ENCODE peak calls at places on chromosome 9, in eight cellular contexts. One of them, this sample, is unnamed.

GRCh38 chr9:16289639-16290038 is 580.8 kb downstream of the BNC2 start:
- DNase-seq in mesothelial cell of epicardium: no peak
- DNase-seq in SK-N-DZ: no peak
- DNase-seq in bronchial epithelial cell: no peak
- DNase-seq in stomach: no peak
- DNase-seq in frontal cortex: no peak
- DNase-seq in neural crest cell: no peak
- DNase-seq in aorta: peak; percentile 54
- DNase-seq in this sample: no peak

GRCh38 chr9:15965246-15965745 is 412.5 kb downstream of the CCDC171 start:
- DNase-seq in mesothelial cell of epicardium: no peak
- DNase-seq in SK-N-DZ: no peak
- DNase-seq in bronchial epithelial cell: no peak
- DNase-seq in stomach: no peak
- DNase-seq in frontal cortex: no peak
- DNase-seq in neural crest cell: no peak
- DNase-seq in aorta: no peak
- DNase-seq in this sample: no peak

GRCh38 chr9:122084276-122084675 is 8.8 kb downstream of the TTLL11 start:
- DNase-seq in mesothelial cell of epicardium: no peak
- DNase-seq in SK-N-DZ: peak; percentile 87
- DNase-seq in bronchial epithelial cell: no peak
- DNase-seq in stomach: no peak
- DNase-seq in frontal cortex: no peak
- DNase-seq in neural crest cell: no peak
- DNase-seq in aorta: no peak
- DNase-seq in this sample: no peak

GRCh38 chr9:128001411-128002298 is 20.9 kb upstream of the EEIG1 start:
- DNase-seq in mesothelial cell of epicardium: no peak
- DNase-seq in SK-N-DZ: peak; percentile 66
- DNase-seq in bronchial epithelial cell: peak; percentile 47
- DNase-seq in stomach: peak; percentile 72
- DNase-seq in frontal cortex: no peak
- DNase-seq in neural crest cell: no peak
- DNase-seq in aorta: peak; percentile 61
- DNase-seq in this sample: no peak

GRCh38 chr9:132543960-132544359 is 38.4 kb upstream of the BARHL1 start:
- DNase-seq in mesothelial cell of epicardium: no peak
- DNase-seq in SK-N-DZ: peak; percentile 49
- DNase-seq in bronchial epithelial cell: no peak
- DNase-seq in stomach: no peak
- DNase-seq in frontal cortex: no peak
- DNase-seq in neural crest cell: no peak
- DNase-seq in aorta: no peak
- DNase-seq in this sample: no peak

GRCh38 chr9:96550659-96551058 is 69.0 kb downstream of the CDC14B start:
- DNase-seq in mesothelial cell of epicardium: no peak
- DNase-seq in SK-N-DZ: no peak
- DNase-seq in bronchial epithelial cell: peak; percentile 16
- DNase-seq in stomach: no peak
- DNase-seq in frontal cortex: no peak
- DNase-seq in neural crest cell: no peak
- DNase-seq in aorta: no peak
- DNase-seq in this sample: no peak

GRCh38 chr9:438961-439768 is 224.5 kb downstream of the DOCK8 start:
- DNase-seq in mesothelial cell of epicardium: no peak
- DNase-seq in SK-N-DZ: no peak
- DNase-seq in bronchial epithelial cell: peak; percentile 55
- DNase-seq in stomach: no peak
- DNase-seq in frontal cortex: no peak
- DNase-seq in neural crest cell: no peak
- DNase-seq in aorta: peak; percentile 51
- DNase-seq in this sample: no peak

GRCh38 chr9:113231701-113232100 is 10.4 kb downstream of the SLC31A1 start:
- DNase-seq in mesothelial cell of epicardium: no peak
- DNase-seq in SK-N-DZ: no peak
- DNase-seq in bronchial epithelial cell: no peak
- DNase-seq in stomach: no peak
- DNase-seq in frontal cortex: no peak
- DNase-seq in neural crest cell: no peak
- DNase-seq in aorta: no peak
- DNase-seq in this sample: no peak

GRCh38 chr9:121770415-121771273 is 119.2 kb downstream of the DAB2IP start:
- DNase-seq in mesothelial cell of epicardium: no peak
- DNase-seq in SK-N-DZ: no peak
- DNase-seq in bronchial epithelial cell: peak; percentile 42
- DNase-seq in stomach: no peak
- DNase-seq in frontal cortex: no peak
- DNase-seq in neural crest cell: no peak
- DNase-seq in aorta: peak; percentile 42
- DNase-seq in this sample: no peak

GRCh38 chr9:76646249-76646648 is 118.0 kb upstream of the PCA3 start:
- DNase-seq in mesothelial cell of epicardium: no peak
- DNase-seq in SK-N-DZ: no peak
- DNase-seq in bronchial epithelial cell: no peak
- DNase-seq in stomach: no peak
- DNase-seq in frontal cortex: no peak
- DNase-seq in neural crest cell: no peak
- DNase-seq in aorta: no peak
- DNase-seq in this sample: no peak

GRCh38 chr9:95854386-95855015 is 21.0 kb upstream of the ERCC6L2 start:
- DNase-seq in mesothelial cell of epicardium: no peak
- DNase-seq in SK-N-DZ: no peak
- DNase-seq in bronchial epithelial cell: peak; percentile 55
- DNase-seq in stomach: no peak
- DNase-seq in frontal cortex: no peak
- DNase-seq in neural crest cell: no peak
- DNase-seq in aorta: no peak
- DNase-seq in this sample: no peak

GRCh38 chr9:33926746-33927485 is 110.0 kb downstream of the UBE2R2 start:
- DNase-seq in mesothelial cell of epicardium: no peak
- DNase-seq in SK-N-DZ: no peak
- DNase-seq in bronchial epithelial cell: no peak
- DNase-seq in stomach: no peak
- DNase-seq in frontal cortex: no peak
- DNase-seq in neural crest cell: no peak
- DNase-seq in aorta: no peak
- DNase-seq in this sample: no peak

GRCh38 chr9:136629879-136630661 is 32.6 kb upstream of the EGFL7 start:
- DNase-seq in mesothelial cell of epicardium: peak; percentile 60
- DNase-seq in SK-N-DZ: peak; percentile 38
- DNase-seq in bronchial epithelial cell: no peak
- DNase-seq in stomach: peak; percentile 74
- DNase-seq in frontal cortex: no peak
- DNase-seq in neural crest cell: peak; percentile 78
- DNase-seq in aorta: peak; percentile 71
- DNase-seq in this sample: peak; percentile 86

GRCh38 chr9:88954073-88954472 is 37.2 kb upstream of the S1PR3 start:
- DNase-seq in mesothelial cell of epicardium: no peak
- DNase-seq in SK-N-DZ: no peak
- DNase-seq in bronchial epithelial cell: peak; percentile 41
- DNase-seq in stomach: no peak
- DNase-seq in frontal cortex: no peak
- DNase-seq in neural crest cell: no peak
- DNase-seq in aorta: no peak
- DNase-seq in this sample: no peak

GRCh38 chr9:87787735-87788134 is 61.8 kb downstream of the CTSL start:
- DNase-seq in mesothelial cell of epicardium: no peak
- DNase-seq in SK-N-DZ: no peak
- DNase-seq in bronchial epithelial cell: peak; percentile 26
- DNase-seq in stomach: no peak
- DNase-seq in frontal cortex: no peak
- DNase-seq in neural crest cell: no peak
- DNase-seq in aorta: no peak
- DNase-seq in this sample: no peak

GRCh38 chr9:129671065-129671464 is 5.6 kb downstream of the PRRX2 start:
- DNase-seq in mesothelial cell of epicardium: no peak
- DNase-seq in SK-N-DZ: no peak
- DNase-seq in bronchial epithelial cell: no peak
- DNase-seq in stomach: no peak
- DNase-seq in frontal cortex: no peak
- DNase-seq in neural crest cell: no peak
- DNase-seq in aorta: no peak
- DNase-seq in this sample: peak; percentile 54

GRCh38 chr9:122988919-122989614 is 44.4 kb upstream of the GPR21 start:
- DNase-seq in mesothelial cell of epicardium: no peak
- DNase-seq in SK-N-DZ: no peak
- DNase-seq in bronchial epithelial cell: no peak
- DNase-seq in stomach: no peak
- DNase-seq in frontal cortex: no peak
- DNase-seq in neural crest cell: no peak
- DNase-seq in aorta: no peak
- DNase-seq in this sample: no peak

GRCh38 chr9:130476151-130476730 is 31.5 kb downstream of the ASS1 start:
- DNase-seq in mesothelial cell of epicardium: no peak
- DNase-seq in SK-N-DZ: no peak
- DNase-seq in bronchial epithelial cell: no peak
- DNase-seq in stomach: no peak
- DNase-seq in frontal cortex: no peak
- DNase-seq in neural crest cell: no peak
- DNase-seq in aorta: no peak
- DNase-seq in this sample: no peak

GRCh38 chr9:131320031-131320685 is 30.6 kb downstream of the PLPP7 start:
- DNase-seq in mesothelial cell of epicardium: peak; percentile 13
- DNase-seq in SK-N-DZ: no peak
- DNase-seq in bronchial epithelial cell: no peak
- DNase-seq in stomach: no peak
- DNase-seq in frontal cortex: no peak
- DNase-seq in neural crest cell: no peak
- DNase-seq in aorta: no peak
- DNase-seq in this sample: peak; percentile 60

GRCh38 chr9:72592501-72593403 is 71.3 kb downstream of the TMC1 start:
- DNase-seq in mesothelial cell of epicardium: no peak
- DNase-seq in SK-N-DZ: peak; percentile 32
- DNase-seq in bronchial epithelial cell: peak; percentile 68
- DNase-seq in stomach: no peak
- DNase-seq in frontal cortex: peak; percentile 9
- DNase-seq in neural crest cell: peak; percentile 9
- DNase-seq in aorta: no peak
- DNase-seq in this sample: no peak

GRCh38 chr9:86649913-86650312 is 295.7 kb upstream of the TUT7 start:
- DNase-seq in mesothelial cell of epicardium: no peak
- DNase-seq in SK-N-DZ: no peak
- DNase-seq in bronchial epithelial cell: no peak
- DNase-seq in stomach: no peak
- DNase-seq in frontal cortex: no peak
- DNase-seq in neural crest cell: no peak
- DNase-seq in aorta: no peak
- DNase-seq in this sample: no peak

GRCh38 chr9:36149197-36149596 is 12.7 kb downstream of the GLIPR2 start:
- DNase-seq in mesothelial cell of epicardium: no peak
- DNase-seq in SK-N-DZ: no peak
- DNase-seq in bronchial epithelial cell: no peak
- DNase-seq in stomach: no peak
- DNase-seq in frontal cortex: no peak
- DNase-seq in neural crest cell: no peak
- DNase-seq in aorta: no peak
- DNase-seq in this sample: no peak

GRCh38 chr9:35195683-35196082 is 33.9 kb downstream of the UNC13B start:
- DNase-seq in mesothelial cell of epicardium: no peak
- DNase-seq in SK-N-DZ: no peak
- DNase-seq in bronchial epithelial cell: no peak
- DNase-seq in stomach: no peak
- DNase-seq in frontal cortex: no peak
- DNase-seq in neural crest cell: no peak
- DNase-seq in aorta: no peak
- DNase-seq in this sample: no peak

GRCh38 chr9:98311541-98311940 is 56.1 kb upstream of the TBC1D2 start:
- DNase-seq in mesothelial cell of epicardium: no peak
- DNase-seq in SK-N-DZ: no peak
- DNase-seq in bronchial epithelial cell: no peak
- DNase-seq in stomach: no peak
- DNase-seq in frontal cortex: no peak
- DNase-seq in neural crest cell: no peak
- DNase-seq in aorta: no peak
- DNase-seq in this sample: no peak

GRCh38 chr9:101027246-101027645 is 1.3 kb upstream of the PLPPR1 start:
- DNase-seq in mesothelial cell of epicardium: no peak
- DNase-seq in SK-N-DZ: no peak
- DNase-seq in bronchial epithelial cell: no peak
- DNase-seq in stomach: no peak
- DNase-seq in frontal cortex: no peak
- DNase-seq in neural crest cell: no peak
- DNase-seq in aorta: no peak
- DNase-seq in this sample: no peak

GRCh38 chr9:31808770-31809169 is 575.7 kb upstream of the ACO1 start:
- DNase-seq in mesothelial cell of epicardium: no peak
- DNase-seq in SK-N-DZ: no peak
- DNase-seq in bronchial epithelial cell: no peak
- DNase-seq in stomach: no peak
- DNase-seq in frontal cortex: no peak
- DNase-seq in neural crest cell: no peak
- DNase-seq in aorta: no peak
- DNase-seq in this sample: no peak

GRCh38 chr9:130186839-130187522 is 14.8 kb downstream of the NCS1 start:
- DNase-seq in mesothelial cell of epicardium: no peak
- DNase-seq in SK-N-DZ: peak; percentile 37
- DNase-seq in bronchial epithelial cell: peak; percentile 73
- DNase-seq in stomach: peak; percentile 56
- DNase-seq in frontal cortex: no peak
- DNase-seq in neural crest cell: no peak
- DNase-seq in aorta: peak; percentile 80
- DNase-seq in this sample: no peak

GRCh38 chr9:135830496-135830895 is 76.8 kb downstream of the CAMSAP1 start:
- DNase-seq in mesothelial cell of epicardium: no peak
- DNase-seq in SK-N-DZ: no peak
- DNase-seq in bronchial epithelial cell: no peak
- DNase-seq in stomach: no peak
- DNase-seq in frontal cortex: no peak
- DNase-seq in neural crest cell: no peak
- DNase-seq in aorta: no peak
- DNase-seq in this sample: no peak

GRCh38 chr9:33140406-33141360 is 26.5 kb downstream of the B4GALT1 start:
- DNase-seq in mesothelial cell of epicardium: no peak
- DNase-seq in SK-N-DZ: no peak
- DNase-seq in bronchial epithelial cell: no peak
- DNase-seq in stomach: no peak
- DNase-seq in frontal cortex: no peak
- DNase-seq in neural crest cell: no peak
- DNase-seq in aorta: no peak
- DNase-seq in this sample: no peak

GRCh38 chr9:87567047-87567446 is 69.4 kb downstream of the DAPK1 start:
- DNase-seq in mesothelial cell of epicardium: no peak
- DNase-seq in SK-N-DZ: no peak
- DNase-seq in bronchial epithelial cell: no peak
- DNase-seq in stomach: peak; percentile 63
- DNase-seq in frontal cortex: no peak
- DNase-seq in neural crest cell: no peak
- DNase-seq in aorta: no peak
- DNase-seq in this sample: no peak

GRCh38 chr9:78605029-78605930 is 308.4 kb downstream of the PSAT1 start:
- DNase-seq in mesothelial cell of epicardium: no peak
- DNase-seq in SK-N-DZ: no peak
- DNase-seq in bronchial epithelial cell: no peak
- DNase-seq in stomach: no peak
- DNase-seq in frontal cortex: no peak
- DNase-seq in neural crest cell: no peak
- DNase-seq in aorta: no peak
- DNase-seq in this sample: no peak

GRCh38 chr9:81380504-81380903 is 308.8 kb downstream of the TLE1 start:
- DNase-seq in mesothelial cell of epicardium: no peak
- DNase-seq in SK-N-DZ: no peak
- DNase-seq in bronchial epithelial cell: no peak
- DNase-seq in stomach: no peak
- DNase-seq in frontal cortex: no peak
- DNase-seq in neural crest cell: no peak
- DNase-seq in aorta: no peak
- DNase-seq in this sample: no peak

GRCh38 chr9:124306098-124306735 is 48.5 kb downstream of the NEK6 start:
- DNase-seq in mesothelial cell of epicardium: no peak
- DNase-seq in SK-N-DZ: no peak
- DNase-seq in bronchial epithelial cell: peak; percentile 89
- DNase-seq in stomach: no peak
- DNase-seq in frontal cortex: no peak
- DNase-seq in neural crest cell: no peak
- DNase-seq in aorta: no peak
- DNase-seq in this sample: no peak

GRCh38 chr9:4937436-4937835 is 47.6 kb upstream of the JAK2 start:
- DNase-seq in mesothelial cell of epicardium: no peak
- DNase-seq in SK-N-DZ: no peak
- DNase-seq in bronchial epithelial cell: no peak
- DNase-seq in stomach: no peak
- DNase-seq in frontal cortex: no peak
- DNase-seq in neural crest cell: no peak
- DNase-seq in aorta: no peak
- DNase-seq in this sample: no peak

This sample was measured in upper lobe of right lung.